ENCODE peak calls at places on chromosome 2, in four cellular contexts. C is A549, G is HepG2, Z is K562. X is an unnamed sample.

GRCh38 chr2:27024188-27024587 is 8.6 kb upstream of the TMEM214 start:
- DNase-seq in G (no peak), C (peak), Z (no peak), X (peak)

GRCh38 chr2:938181-939005 is 12.3 kb upstream of the SNTG2 start:
- DNase-seq in G (no peak), Z (no peak), C (no peak), X (no peak)

GRCh38 chr2:238669046-238669445 is 178.8 kb upstream of the TWIST2 start:
- DNase-seq in Z (no peak), G (no peak), C (no peak), X (no peak)

GRCh38 chr2:125584732-125585131 is 1071.2 kb upstream of the GYPC start:
- DNase-seq in G (no peak), C (no peak), Z (no peak), X (no peak)

GRCh38 chr2:186695081-186695756 is 1.4 kb downstream of the FAM171B start:
- DNase-seq in Z (no peak), C (no peak), G (no peak), X (no peak)

GRCh38 chr2:199631129-199631528 is 173.4 kb upstream of the SATB2 start:
- DNase-seq in Z (no peak), C (no peak), G (no peak), X (no peak)

GRCh38 chr2:66555511-66556324 is 120.8 kb downstream of the MEIS1 start:
- DNase-seq in C (no peak), G (no peak), Z (no peak), X (no peak)

GRCh38 chr2:63465633-63466032 is 122.6 kb downstream of the WDPCP start:
- DNase-seq in C (no peak), Z (no peak), G (no peak), X (no peak)

GRCh38 chr2:121897335-121897970 is 142.0 kb downstream of the TSN start:
- DNase-seq in Z (peak), G (peak), C (peak), X (no peak)

GRCh38 chr2:231699006-231699405 is 9.3 kb upstream of the PTMA start:
- DNase-seq in Z (no peak), G (no peak), C (no peak), X (no peak)

GRCh38 chr2:220811952-220812570 is 760.0 kb downstream of the EPHA4 start:
- DNase-seq in C (no peak), G (no peak), Z (no peak), X (no peak)

GRCh38 chr2:105872142-105872728 is 127.5 kb downstream of the NCK2 start:
- DNase-seq in G (no peak), Z (no peak), C (no peak), X (no peak)

GRCh38 chr2:201260302-201260800 is at the start of gene CASP8:
- DNase-seq in C (no peak), G (peak), Z (peak), X (no peak)

GRCh38 chr2:170813611-170814550 is 2.8 kb upstream of the GAD1 start:
- DNase-seq in C (no peak), Z (peak), G (peak), X (peak)

GRCh38 chr2:208265371-208265806 is 666 bp upstream of the PIKFYVE start:
- DNase-seq in G (peak), Z (peak), C (peak), X (peak)

GRCh38 chr2:234304945-234305344 is 191.9 kb downstream of the ARL4C start:
- DNase-seq in C (peak), G (no peak), Z (no peak), X (peak)

GRCh38 chr2:36277146-36277808 is 78.3 kb upstream of the CRIM1 start:
- DNase-seq in C (no peak), G (no peak), Z (no peak), X (no peak)

GRCh38 chr2:43139501-43139900 is 86.9 kb downstream of the ZFP36L2 start:
- DNase-seq in Z (no peak), C (no peak), G (no peak), X (no peak)

GRCh38 chr2:20423847-20424246 is 23.0 kb upstream of the RHOB start:
- DNase-seq in G (no peak), C (no peak), Z (no peak), X (no peak)

GRCh38 chr2:168539945-168540344 is 83.9 kb downstream of the CERS6 start:
- DNase-seq in C (no peak), Z (no peak), G (no peak), X (no peak)

GRCh38 chr2:38315707-38316333 is 61.3 kb downstream of the ATL2 start:
- DNase-seq in C (peak), Z (peak), G (peak), X (no peak)

GRCh38 chr2:237434916-237435315 is 21.0 kb upstream of the COL6A3 start:
- DNase-seq in Z (peak), C (no peak), G (no peak), X (no peak)

GRCh38 chr2:45134726-45135125 is 125.5 kb upstream of the SIX2 start:
- DNase-seq in G (no peak), Z (no peak), C (no peak), X (no peak)

GRCh38 chr2:142180820-142181533 is 50.2 kb upstream of the LRP1B start:
- DNase-seq in Z (peak), G (peak), C (no peak), X (peak)

GRCh38 chr2:74119324-74119723 is 28.4 kb downstream of the BOLA3 start:
- DNase-seq in G (no peak), C (peak), Z (peak), X (no peak)

GRCh38 chr2:136863874-136864273 is 98.5 kb downstream of the THSD7B start:
- DNase-seq in G (no peak), C (no peak), Z (no peak), X (no peak)

GRCh38 chr2:63665806-63666205 is 77.0 kb downstream of the MDH1 start:
- DNase-seq in Z (no peak), G (no peak), C (no peak), X (no peak)

GRCh38 chr2:131431336-131431735 is 44.6 kb upstream of the TUBA3D start:
- DNase-seq in Z (no peak), G (no peak), C (no peak), X (no peak)

GRCh38 chr2:131488306-131489205 is 3.6 kb downstream of the MZT2A start:
- DNase-seq in C (no peak), Z (no peak), G (no peak), X (no peak)

GRCh38 chr2:231707625-231708049 is 688 bp upstream of the PTMA start:
- DNase-seq in G (no peak), Z (peak), C (no peak), X (peak)

GRCh38 chr2:125450092-125450491 is 1205.9 kb upstream of the GYPC start:
- DNase-seq in G (no peak), Z (no peak), C (no peak), X (no peak)

GRCh38 chr2:64054166-64054915 is 35.1 kb upstream of the VPS54 start:
- DNase-seq in G (no peak), Z (no peak), C (no peak), X (no peak)

GRCh38 chr2:200239216-200239615 is 67.3 kb upstream of the SPATS2L start:
- DNase-seq in C (no peak), G (no peak), Z (no peak), X (no peak)

GRCh38 chr2:40937284-40937683 is 485.4 kb upstream of the SLC8A1 start:
- DNase-seq in Z (no peak), C (no peak), G (no peak), X (no peak)

GRCh38 chr2:37375721-37376399 is 31.4 kb downstream of the QPCT start:
- DNase-seq in Z (no peak), G (no peak), C (no peak), X (no peak)

GRCh38 chr2:189253841-189254240 is 74.3 kb upstream of the COL5A2 start:
- DNase-seq in C (no peak), G (no peak), Z (no peak), X (no peak)

GRCh38 chr2:86150502-86150901 is 44.5 kb downstream of the PTCD3 start:
- DNase-seq in Z (no peak), C (no peak), G (no peak), X (no peak)

GRCh38 chr2:227161947-227162346 is 2.1 kb downstream of the COL4A4 start:
- DNase-seq in Z (no peak), C (no peak), G (no peak), X (no peak)

GRCh38 chr2:227163998-227164744 is at the start of the genes COL4A3 and COL4A4:
- DNase-seq in G (no peak), Z (no peak), C (peak), X (peak)

GRCh38 chr2:227164745-227165350 is 424 bp downstream of the COL4A3 start:
- DNase-seq in G (no peak), C (peak), Z (no peak), X (peak)

GRCh38 chr2:227160164-227160563 is 3.8 kb downstream of the COL4A4 start:
- DNase-seq in C (no peak), G (no peak), Z (no peak), X (no peak)

GRCh38 chr2:227163445-227163997 is 484 bp downstream of the COL4A4 start:
- DNase-seq in Z (no peak), C (peak), G (no peak), X (peak)
- TF ChIP-seq HMGXB4 in Z (no peak), C (no peak), G (no peak), X (no peak)

GRCh38 chr2:241036964-241037421 is 38.6 kb downstream of the SNED1 start:
- DNase-seq in Z (no peak), C (no peak), G (no peak), X (no peak)
- TF ChIP-seq HMGXB4 in Z (no peak), C (no peak), G (no peak), X (no peak)

GRCh38 chr2:72745679-72746368 is 80.0 kb downstream of the EXOC6B start:
- DNase-seq in Z (peak), C (peak), G (peak), X (no peak)
- TF ChIP-seq HMGXB4 in Z (no peak), C (no peak), G (no peak), X (no peak)

DNA sequence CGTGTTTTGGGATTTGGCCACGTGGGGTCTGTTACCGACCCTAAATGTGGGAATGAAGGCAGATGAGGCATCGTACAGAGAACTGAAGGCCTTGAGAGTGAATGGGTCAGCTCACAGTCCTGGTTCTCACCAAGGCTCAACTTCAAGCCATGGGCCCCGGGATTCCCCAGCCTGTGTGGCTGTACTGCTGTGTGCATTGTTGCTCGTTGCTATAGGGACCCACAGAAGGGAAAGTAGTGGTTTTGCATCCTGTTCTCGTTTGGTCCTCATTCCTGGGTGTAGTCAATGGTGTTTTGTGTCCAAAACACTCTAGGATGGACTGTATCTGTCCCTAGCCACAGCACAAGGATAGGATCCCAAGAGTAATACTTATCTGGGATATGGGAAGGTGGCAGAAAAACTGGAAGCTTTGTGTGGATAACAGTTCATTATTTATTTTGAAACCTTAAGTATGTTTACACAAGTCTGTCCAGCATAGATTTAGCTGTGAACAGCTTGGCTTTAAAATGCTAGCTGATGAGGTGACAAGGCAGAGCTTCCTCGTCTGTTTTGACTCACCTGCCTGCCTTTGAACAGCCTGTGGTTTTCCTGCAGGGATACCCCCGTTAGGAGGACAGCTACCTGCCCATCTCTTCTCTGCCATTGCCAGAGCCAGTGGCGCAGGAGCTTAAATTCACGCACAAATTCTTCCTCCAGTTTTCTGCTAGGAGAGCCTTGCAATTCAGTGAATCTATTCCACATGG is 85.0 kb downstream of the WDSUB1 start:
- DNase-seq in C (no peak), G (no peak), Z (no peak), X (no peak)
- TF ChIP-seq HMGXB4 in C (no peak), G (no peak), Z (no peak), X (no peak)

GRCh38 chr2:51995293-51995692 is 963.4 kb upstream of the NRXN1 start:
- DNase-seq in C (no peak), G (no peak), Z (no peak), X (no peak)
- TF ChIP-seq HMGXB4 in C (no peak), G (no peak), Z (no peak), X (no peak)

DNA sequence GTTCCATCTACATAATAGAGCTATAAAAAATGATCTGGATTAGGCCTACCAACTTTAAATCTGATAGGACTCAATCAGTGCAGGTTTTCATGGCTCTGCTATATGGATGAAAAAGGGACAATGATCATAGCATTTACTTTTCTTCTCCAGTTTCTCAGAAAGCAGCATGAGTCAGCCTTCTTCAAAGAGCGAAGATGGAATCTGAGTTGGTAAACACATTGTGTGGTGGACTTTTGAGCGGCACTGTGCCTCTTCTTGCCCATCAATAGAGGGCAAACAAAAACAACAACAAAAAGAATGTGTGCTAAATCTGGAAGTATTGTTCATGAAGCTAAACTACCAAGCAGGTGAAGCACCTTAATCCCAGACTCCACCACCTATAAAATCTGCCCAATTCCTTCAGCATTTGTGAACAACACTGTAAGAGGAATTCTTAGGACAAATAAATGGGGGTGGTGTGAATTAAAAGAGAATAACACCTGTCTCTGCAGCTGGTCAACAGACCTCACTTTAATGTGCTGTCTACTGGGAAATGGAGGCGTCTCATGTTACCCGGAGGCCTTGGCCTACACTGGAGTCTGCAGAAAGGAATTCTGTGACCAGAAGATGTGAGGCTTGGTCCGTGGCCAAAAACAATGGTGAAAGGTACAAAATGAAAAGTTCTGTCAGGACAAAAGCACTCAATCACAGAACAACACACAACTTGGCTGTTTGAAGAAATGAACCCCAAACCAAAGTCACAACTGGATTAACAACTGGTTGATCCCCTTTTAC is 609.0 kb downstream of the IRS1 start:
- DNase-seq in G (peak), Z (no peak), C (no peak), X (no peak)
- TF ChIP-seq HMGXB4 in G (no peak), Z (no peak), C (no peak), X (no peak)

DNA sequence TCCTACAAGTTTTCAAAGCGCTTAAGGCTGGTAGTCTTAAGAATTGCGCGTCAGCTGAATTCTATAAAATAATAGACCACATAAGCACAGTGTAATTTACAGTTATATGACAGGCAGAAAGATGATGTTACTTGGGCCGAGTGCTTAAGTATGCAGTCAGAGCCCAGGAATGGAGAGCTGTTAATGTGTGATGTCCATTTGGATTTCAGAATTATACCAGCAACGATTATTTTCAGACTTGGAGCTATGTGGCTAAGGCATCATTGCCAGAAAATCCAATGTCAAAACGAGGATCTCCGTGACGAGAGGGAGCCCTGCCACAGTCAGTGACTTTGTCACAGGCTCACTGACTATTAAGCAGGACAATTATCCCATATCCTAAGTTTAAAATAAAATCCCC is 3.4 kb downstream of the KLF7 start:
- DNase-seq in Z (no peak), G (no peak), C (no peak), X (no peak)
- TF ChIP-seq HMGXB4 in Z (no peak), G (no peak), C (no peak), X (no peak)

DNA sequence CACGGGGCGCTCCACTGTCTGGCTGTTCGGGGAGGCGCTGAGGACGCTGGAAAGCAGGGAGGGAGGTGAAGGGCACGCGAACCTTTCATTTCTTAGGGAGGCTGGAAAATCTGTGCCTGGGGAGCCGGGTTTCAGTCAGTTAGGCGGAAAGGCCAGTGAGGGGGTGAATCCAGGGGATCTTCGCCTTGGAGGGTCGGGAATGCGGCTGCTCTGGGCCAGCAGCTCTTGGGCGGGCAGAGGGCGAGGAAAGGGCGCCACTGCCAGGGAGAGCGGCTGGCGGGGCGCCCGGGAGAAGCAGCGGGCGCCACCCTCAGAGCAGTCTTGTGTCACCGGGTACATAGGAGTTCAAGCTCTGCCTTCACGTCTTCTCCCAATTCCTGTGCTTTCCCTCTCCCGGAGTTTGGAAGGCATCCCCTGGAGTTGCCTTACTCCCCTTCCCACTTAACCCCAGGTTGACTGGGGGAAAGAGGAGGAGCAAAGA is 1.4 kb downstream of the CCDC85A start:
- DNase-seq in C (peak), Z (no peak), G (no peak), X (peak)
- TF ChIP-seq HMGXB4 in C (no peak), Z (no peak), G (no peak), X (no peak)

GRCh38 chr2:196148736-196149135 is 22.6 kb downstream of the STK17B start:
- DNase-seq in G (no peak), Z (no peak), C (no peak), X (no peak)
- TF ChIP-seq HMGXB4 in G (no peak), Z (no peak), C (no peak), X (no peak)